ENCODE peak calls at places on chromosomes 6 and 20, in seven cellular contexts. T is posterior cingulate gyrus; E is T-cell; U is fibroblast of the aortic adventitia; J is GM20000; C is stimulated activated CD8-positive, alpha-beta memory T cell treated with anti-CD3 and anti-CD28 coated beads, Interleukin-4, amount 100 ng/mL, for 4 hours; A is germinal center. Y is an unnamed sample.

GRCh38 chr20:24702501-24703283 is 233.3 kb downstream of the SYNDIG1 start:
- DNase-seq in T (no peak), E (no peak), U (no peak), J (no peak), C (no peak), A (no peak), Y (no peak)

GRCh38 chr6:36314221-36315014 is 22.3 kb downstream of the BNIP5 start:
- DNase-seq in T (no peak), E (no peak), U (no peak), J (no peak), C (no peak), A (peak), Y (peak)

GRCh38 chr6:28775405-28776129 is 148.2 kb downstream of the TRIM27 start:
- DNase-seq in T (no peak), E (no peak), U (no peak), J (no peak), C (no peak), A (no peak), Y (no peak)

GRCh38 chr20:4006640-4007039 is 8.7 kb downstream of the RNF24 start:
- DNase-seq in T (peak), E (no peak), U (peak), J (no peak), C (no peak), A (no peak), Y (no peak)

GRCh38 chr20:22437354-22437753 is 147.0 kb downstream of the FOXA2 start:
- DNase-seq in T (no peak), E (no peak), U (no peak), J (no peak), C (no peak), A (no peak), Y (no peak)

GRCh38 chr6:47780510-47781356 is 1.1 kb upstream of the OPN5 start:
- DNase-seq in T (peak), E (peak), U (peak), J (peak), C (no peak), A (peak), Y (peak)

GRCh38 chr6:7124631-7125030 is 16.9 kb downstream of the RREB1 start:
- DNase-seq in T (no peak), E (no peak), U (no peak), J (no peak), C (no peak), A (no peak), Y (peak)

GRCh38 chr6:135419162-135419561 is 78.4 kb downstream of the AHI1 start:
- DNase-seq in T (no peak), E (no peak), U (peak), J (no peak), C (no peak), A (no peak), Y (peak)

GRCh38 chr6:93341900-93342613 is 77.3 kb downstream of the EPHA7 start:
- DNase-seq in T (no peak), E (no peak), U (no peak), J (no peak), C (no peak), A (no peak), Y (no peak)

GRCh38 chr6:154984146-154984545 is 11.0 kb upstream of the TIAM2 start:
- DNase-seq in T (no peak), E (no peak), U (no peak), J (no peak), C (no peak), A (no peak), Y (no peak)

GRCh38 chr6:68741501-68742343 is 106.6 kb downstream of the ADGRB3 start:
- DNase-seq in T (no peak), E (no peak), U (no peak), J (no peak), C (no peak), A (no peak), Y (no peak)

GRCh38 chr20:35947489-35947888 is 6.8 kb downstream of the SCAND1 start:
- DNase-seq in T (no peak), E (peak), U (peak), J (peak), C (no peak), A (peak), Y (peak)

GRCh38 chr6:90385914-90386313 is 89.3 kb upstream of the BACH2 start:
- DNase-seq in T (no peak), E (no peak), U (no peak), J (no peak), C (no peak), A (no peak), Y (no peak)

GRCh38 chr6:14108571-14109410 is 8.8 kb upstream of the CD83 start:
- DNase-seq in T (no peak), E (no peak), U (no peak), J (peak), C (no peak), A (peak), Y (no peak)

GRCh38 chr6:32079566-32080290 is 29.4 kb downstream of the TNXB start:
- DNase-seq in T (no peak), E (no peak), U (no peak), J (no peak), C (no peak), A (no peak), Y (no peak)

GRCh38 chr20:15060265-15061060 is 723.1 kb upstream of the FLRT3 start:
- DNase-seq in T (no peak), E (no peak), U (no peak), J (no peak), C (no peak), A (no peak), Y (no peak)

GRCh38 chr20:63090682-63091571 is 84.2 kb upstream of the BHLHE23 start:
- DNase-seq in T (peak), E (no peak), U (no peak), J (no peak), C (no peak), A (no peak), Y (no peak)

GRCh38 chr6:31158863-31159855 is 770 bp downstream of the TCF19 start:
- DNase-seq in T (no peak), E (no peak), U (peak), J (no peak), C (no peak), A (peak), Y (no peak)

GRCh38 chr20:40704828-40705227 is 15.8 kb upstream of the MAFB start:
- DNase-seq in T (no peak), E (no peak), U (no peak), J (no peak), C (no peak), A (no peak), Y (no peak)

GRCh38 chr6:31776961-31777666 is at the start of gene VWA7:
- DNase-seq in T (peak), E (peak), U (peak), J (peak), C (peak), A (peak), Y (peak)

GRCh38 chr6:158972241-158973233 is 27.5 kb downstream of the RSPH3 start:
- DNase-seq in T (no peak), E (no peak), U (peak), J (peak), C (no peak), A (peak), Y (peak)

GRCh38 chr6:149080511-149080910 is 237.0 kb upstream of the TAB2 start:
- DNase-seq in T (no peak), E (no peak), U (peak), J (no peak), C (no peak), A (no peak), Y (peak)

GRCh38 chr20:63029358-63030121 is 22.8 kb upstream of the BHLHE23 start:
- DNase-seq in T (peak), E (no peak), U (no peak), J (peak), C (no peak), A (peak), Y (no peak)

GRCh38 chr6:87908978-87909802 is 138.5 kb upstream of the SPACA1 start:
- DNase-seq in T (no peak), E (no peak), U (peak), J (no peak), C (no peak), A (no peak), Y (peak)